ENCODE peak calls at places on chromosomes 7 and 10, in ten cellular contexts. K is activated CD4-positive, alpha-beta T cell treated with anti-CD3 and anti-CD28 coated beads for 48 hours; W is stimulated activated CD8-positive, alpha-beta memory T cell treated with anti-CD3 and anti-CD28 coated beads, Interleukin-15, amount 100 ng/mL, for 24 hours; E is Peyer's patch; M is brain microvascular endothelial cell; P is NCI-H2081 treated with DMSO at 0.1 percent for 48 hours; Y is left ventricle myocardium inferior; F is iPS-NIHi11; D is fibroblast of the aortic adventitia; J is fibroblast of the conjunctiva. S is an unnamed sample.
A peak's percentile ranks its signal among the peaks of the same experiment; 100 is the strongest.

GRCh38 chr10:121608669-121609190 is 10.5 kb upstream of the FGFR2 start:
- DNase-seq in K (peak; percentile 59), W (peak; percentile 17), E (peak; percentile 83), M (no peak), P (no peak), Y (peak; percentile 25), F (peak; percentile 92), D (no peak), J (no peak), S (no peak)

GRCh38 chr7:157596471-157596870 is 259.7 kb downstream of the DNAJB6 start:
- DNase-seq in K (no peak), W (no peak), E (peak; percentile 12), M (no peak), P (peak; percentile 58), Y (no peak), F (no peak), D (no peak), J (no peak), S (no peak)

GRCh38 chr7:123484199-123484598 is 50.2 kb downstream of the IQUB start:
- DNase-seq in K (no peak), W (no peak), E (no peak), M (no peak), P (no peak), Y (no peak), F (no peak), D (no peak), J (no peak), S (no peak)

GRCh38 chr10:124701435-124701834 is 42.7 kb downstream of the FAM53B start:
- DNase-seq in K (no peak), W (no peak), E (peak; percentile 58), M (peak; percentile 31), P (no peak), Y (peak; percentile 95), F (no peak), D (peak; percentile 88), J (peak; percentile 81), S (peak; percentile 93)

GRCh38 chr10:60968504-60968903 is 24.5 kb upstream of the RHOBTB1 start:
- DNase-seq in K (no peak), W (no peak), E (no peak), M (no peak), P (no peak), Y (no peak), F (no peak), D (no peak), J (no peak), S (no peak)

GRCh38 chr7:47658886-47659635 is 77.2 kb upstream of the TNS3 start:
- DNase-seq in K (no peak), W (no peak), E (no peak), M (no peak), P (no peak), Y (no peak), F (no peak), D (no peak), J (no peak), S (no peak)

GRCh38 chr10:119480667-119481066 is 61.9 kb downstream of the RGS10 start:
- DNase-seq in K (no peak), W (no peak), E (no peak), M (no peak), P (no peak), Y (no peak), F (no peak), D (peak; percentile 13), J (no peak), S (peak; percentile 59)

GRCh38 chr7:80428161-80429054 is 83.5 kb downstream of the GNAT3 start:
- DNase-seq in K (no peak), W (no peak), E (no peak), M (peak; percentile 57), P (peak; percentile 75), Y (no peak), F (peak; percentile 39), D (peak; percentile 86), J (peak; percentile 63), S (peak; percentile 82)

GRCh38 chr10:60511823-60512222 is 122.1 kb upstream of the ANK3 start:
- DNase-seq in K (no peak), W (no peak), E (no peak), M (no peak), P (no peak), Y (no peak), F (no peak), D (no peak), J (no peak), S (no peak)

GRCh38 chr7:42065942-42066341 is 171.1 kb downstream of the GLI3 start:
- DNase-seq in K (no peak), W (no peak), E (no peak), M (peak; percentile 45), P (no peak), Y (no peak), F (peak; percentile 28), D (no peak), J (no peak), S (peak; percentile 88)

GRCh38 chr7:30929686-30930085 is 18.0 kb downstream of the AQP1 start:
- DNase-seq in K (no peak), W (no peak), E (no peak), M (no peak), P (no peak), Y (no peak), F (no peak), D (no peak), J (no peak), S (no peak)

GRCh38 chr10:81502677-81503359 is 372.2 kb upstream of the NRG3 start:
- DNase-seq in K (no peak), W (no peak), E (no peak), M (no peak), P (no peak), Y (no peak), F (no peak), D (no peak), J (no peak), S (no peak)

GRCh38 chr7:137820677-137821420 is 25.9 kb downstream of the DGKI start:
- DNase-seq in K (no peak), W (no peak), E (no peak), M (peak; percentile 60), P (no peak), Y (peak; percentile 72), F (peak; percentile 50), D (peak; percentile 91), J (peak; percentile 66), S (peak; percentile 68)

GRCh38 chr7:77644774-77645173 is 51.5 kb upstream of the RSBN1L start:
- DNase-seq in K (no peak), W (no peak), E (no peak), M (no peak), P (no peak), Y (no peak), F (no peak), D (no peak), J (no peak), S (no peak)